ENCODE peak calls at places on chromosomes 12 and 14, in seven cellular contexts. Z, X, I, D, F, R and A are unnamed samples.

GRCh38 chr14:74500417-74501134 is 7.0 kb downstream of the ISCA2 start:
- DNase-seq in X (no peak), Z (no peak), R (no peak), D (no peak), I (no peak), F (no peak), A (no peak)

GRCh38 chr14:60768602-60769001 is 34.0 kb downstream of the MNAT1 start:
- DNase-seq in F (no peak), D (no peak), I (no peak), R (no peak), Z (peak; percentile 66), X (no peak), A (no peak)

GRCh38 chr12:51994959-51995358 is 11.8 kb upstream of the TAMALIN start:
- DNase-seq in R (no peak), F (no peak), D (peak; percentile 41), Z (peak; percentile 57), X (no peak), I (peak; percentile 43), A (no peak)

GRCh38 chr12:28486521-28486920 is 296.3 kb downstream of the CCDC91 start:
- DNase-seq in I (peak; percentile 55), R (no peak), X (no peak), D (no peak), Z (no peak), F (no peak), A (no peak)

GRCh38 chr12:48788852-48789775 is at the start of gene ADCY6:
- DNase-seq in I (peak; percentile 77), Z (peak; percentile 70), R (peak; percentile 88), D (peak; percentile 91), F (peak; percentile 85), X (no peak), A (no peak)

GRCh38 chr12:11885261-11886038 is 185.3 kb upstream of the BCL2L14 start:
- DNase-seq in X (no peak), Z (peak; percentile 76), D (peak; percentile 70), I (peak; percentile 83), R (peak; percentile 7), F (no peak), A (no peak)

GRCh38 chr12:115078988-115079387 is 395.0 kb upstream of the TBX3 start:
- DNase-seq in D (no peak), F (no peak), R (no peak), Z (no peak), X (no peak), I (no peak), A (no peak)

GRCh38 chr12:130199536-130200390 is 37.5 kb downstream of the FZD10 start:
- DNase-seq in I (no peak), X (no peak), D (no peak), Z (no peak), R (no peak), F (no peak), A (no peak)

GRCh38 chr12:67274186-67274585 is 5.0 kb downstream of the CAND1 start:
- DNase-seq in Z (no peak), X (no peak), D (no peak), F (no peak), R (no peak), I (no peak), A (no peak)

GRCh38 chr12:27292718-27293117 is 39.9 kb upstream of the BMAL2 start:
- DNase-seq in R (no peak), Z (no peak), X (no peak), I (no peak), F (no peak), D (no peak), A (no peak)

GRCh38 chr12:94171595-94171930 is 23.2 kb downstream of the PLXNC1 start:
- DNase-seq in X (no peak), D (no peak), Z (peak; percentile 43), F (no peak), R (no peak), I (peak; percentile 43), A (no peak)

GRCh38 chr14:75222208-75222701 is 45.8 kb upstream of the TMED10 start:
- DNase-seq in D (peak; percentile 71), Z (peak; percentile 92), I (peak; percentile 94), R (no peak), F (peak; percentile 18), X (no peak), A (no peak)

GRCh38 chr12:45532113-45532512 is 197.4 kb upstream of the ARID2 start:
- DNase-seq in F (no peak), Z (no peak), I (no peak), D (no peak), X (no peak), R (peak; percentile 14), A (no peak)

GRCh38 chr12:32544893-32545292 is 134.2 kb upstream of the DNM1L start:
- DNase-seq in D (no peak), Z (no peak), F (no peak), R (no peak), X (no peak), I (no peak), A (no peak)

GRCh38 chr12:92593734-92594402 is 108.9 kb upstream of the PLEKHG7 start:
- DNase-seq in I (peak; percentile 95), X (peak; percentile 82), F (no peak), D (peak; percentile 58), R (no peak), Z (peak; percentile 96), A (peak; percentile 60)

GRCh38 chr14:91888641-91889476 is 21.5 kb upstream of the TC2N start:
- DNase-seq in X (no peak), F (no peak), R (no peak), D (no peak), I (peak; percentile 28), Z (peak; percentile 51), A (no peak)

GRCh38 chr12:1932264-1932777 is 13.9 kb upstream of the CACNA2D4 start:
- DNase-seq in F (peak; percentile 75), I (peak; percentile 48), X (no peak), Z (no peak), D (no peak), R (no peak), A (no peak)

GRCh38 chr12:113831016-113831415 is 135.1 kb downstream of the RBM19 start:
- DNase-seq in I (peak; percentile 72), D (peak; percentile 24), F (no peak), Z (peak; percentile 50), R (no peak), X (no peak), A (no peak)

GRCh38 chr12:118094039-118094438 is 9.8 kb downstream of the VSIG10 start:
- DNase-seq in Z (no peak), D (no peak), R (no peak), X (no peak), F (no peak), I (no peak), A (no peak)

GRCh38 chr12:122979908-122980191 is 631 bp upstream of the ARL6IP4 start:
- DNase-seq in Z (no peak), D (no peak), I (no peak), F (no peak), X (no peak), R (no peak), A (no peak)

DNA sequence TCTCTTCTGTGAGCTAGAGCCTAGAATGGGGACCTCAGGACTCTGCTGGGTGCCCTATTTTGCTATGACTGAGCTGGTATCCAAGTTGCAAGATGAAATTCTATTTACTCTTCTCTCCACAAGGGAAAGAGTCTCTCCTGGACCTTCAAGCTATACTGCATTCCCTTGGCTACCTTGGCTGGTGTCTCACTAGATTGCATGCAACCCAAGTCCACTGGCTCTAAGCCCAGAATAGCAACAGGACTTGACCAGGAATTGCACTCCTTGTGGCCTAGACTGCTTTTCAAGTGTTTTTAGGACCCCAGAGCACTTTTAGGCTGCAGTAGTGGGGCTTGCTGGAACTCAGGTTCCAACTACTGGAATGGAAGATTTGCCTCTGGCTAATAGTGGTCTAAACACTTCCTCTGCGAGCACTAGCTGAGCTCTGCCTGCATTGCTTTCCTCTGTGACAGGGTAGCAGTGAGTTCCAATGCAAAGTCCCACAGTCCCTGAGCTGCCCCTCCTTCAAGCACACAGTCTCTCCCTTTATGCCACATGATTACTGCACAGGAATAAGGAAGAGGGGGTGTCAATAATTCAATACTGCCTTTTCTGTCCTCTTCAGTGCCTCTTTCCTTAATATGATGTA is 1009.1 kb upstream of the FLRT2 start:
- DNase-seq in X (no peak), D (peak; percentile 77), R (peak; percentile 10), I (peak; percentile 14), F (no peak), Z (peak; percentile 5), A (no peak)
- H3K9me3 ChIP-seq in X (no peaks in the 10 kb centered on the region), D (no peaks in the 10 kb centered on the region), R (peaks cover 3% of the 10 kb centered on the region), I (no peaks in the 10 kb centered on the region), F (no peaks in the 10 kb centered on the region), Z (peaks cover 2% of the 10 kb centered on the region), A (no peaks in the 10 kb centered on the region)

GRCh38 chr12:133201888-133202287 is 20.6 kb downstream of the ZNF268 start:
- DNase-seq in D (no peak), F (no peak), X (no peak), R (no peak), I (no peak), Z (no peak), A (no peak)

GRCh38 chr12:133203344-133204263 is 22.3 kb downstream of the ZNF268 start:
- DNase-seq in F (no peak), I (peak; percentile 9), R (no peak), Z (peak; percentile 20), X (no peak), D (no peak), A (no peak)

GRCh38 chr12:133202493-133203343 is 21.4 kb downstream of the ZNF268 start:
- DNase-seq in F (no peak), R (no peak), X (no peak), D (no peak), Z (no peak), I (peak; percentile 31), A (no peak)

GRCh38 chr12:133204264-133204603 is 22.9 kb downstream of the ZNF268 start:
- DNase-seq in Z (no peak), F (no peak), X (no peak), I (no peak), D (no peak), R (no peak), A (no peak)

GRCh38 chr12:133206390-133206789 is 25.1 kb downstream of the ZNF268 start:
- DNase-seq in X (no peak), F (no peak), Z (no peak), I (no peak), D (no peak), R (no peak), A (no peak)
- H3K9me3 ChIP-seq in X (peaks cover 87% of the 10 kb centered on the region), F (peaks cover 100% of the 10 kb centered on the region), Z (peaks cover 75% of the 10 kb centered on the region), I (peaks cover 19% of the 10 kb centered on the region), D (peaks cover 100% of the 10 kb centered on the region), R (peaks cover 38% of the 10 kb centered on the region), A (peaks cover 64% of the 10 kb centered on the region)

GRCh38 chr12:132465269-132466190 is 24.4 kb upstream of the FBRSL1 start:
- DNase-seq in Z (no peak), X (no peak), I (no peak), F (no peak), R (no peak), D (no peak), A (no peak)
- H3K9me3 ChIP-seq in Z (no peaks in the 10 kb centered on the region), X (no peaks in the 10 kb centered on the region), I (peaks cover 2% of the 10 kb centered on the region), F (peaks cover 6% of the 10 kb centered on the region), R (no peaks in the 10 kb centered on the region), D (peaks cover 10% of the 10 kb centered on the region), A (no peaks in the 10 kb centered on the region)

DNA sequence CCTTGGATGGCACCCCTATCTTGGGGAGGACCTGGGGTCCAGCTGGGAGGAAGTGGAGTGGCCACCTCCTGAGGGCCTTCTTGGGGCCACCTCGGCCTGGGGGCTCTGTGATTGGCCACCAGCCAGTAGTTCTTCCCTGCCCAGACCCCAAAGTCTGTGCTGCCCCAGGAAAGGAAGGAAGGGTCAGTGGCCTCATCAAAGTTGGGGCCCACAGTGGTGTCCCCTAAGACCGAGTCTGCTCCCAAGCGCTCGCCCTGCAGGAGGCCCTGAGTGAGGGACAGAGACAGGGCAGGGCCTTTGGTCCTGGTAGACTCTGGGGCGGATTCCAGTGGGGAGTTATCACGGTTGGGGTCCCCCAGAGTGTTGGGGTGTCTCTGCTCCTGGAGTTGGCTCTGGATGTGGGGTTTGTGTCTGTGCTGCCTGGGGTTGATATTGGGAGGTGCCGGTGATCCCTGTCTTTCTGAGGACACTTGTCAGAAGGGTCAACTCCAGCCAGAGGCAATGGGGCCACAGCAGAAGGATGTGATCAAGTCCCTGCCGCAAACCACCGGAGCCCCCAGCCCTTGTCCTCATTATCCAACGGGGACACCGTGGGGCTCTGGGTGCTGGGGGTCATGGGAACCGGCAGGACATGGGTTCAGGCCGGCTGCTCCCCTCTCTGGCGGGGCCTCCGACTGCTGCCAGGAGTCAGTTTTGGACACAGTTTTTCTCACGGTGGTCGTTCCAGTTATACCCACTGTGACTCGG is 364.3 kb downstream of the TMEM121 start:
- DNase-seq in X (no peak), I (no peak), F (peak; percentile 4), D (no peak), Z (no peak), R (no peak), A (peak; percentile 6)
- H3K9me3 ChIP-seq in X (no peaks in the 10 kb centered on the region), I (no peaks in the 10 kb centered on the region), F (peaks cover 4% of the 10 kb centered on the region), D (no peaks in the 10 kb centered on the region), Z (peaks cover 39% of the 10 kb centered on the region), R (no peaks in the 10 kb centered on the region), A (no peaks in the 10 kb centered on the region)